ENCODE peak calls at places on chromosomes 12 and 14, in ten cellular contexts. N, Z, L, M, B, I, T, V, A and F are unnamed samples.

GRCh38 chr12:32478858-32479257 is 79.5 kb downstream of the FGD4 start:
- DNase-seq in N (no peak), Z (no peak), L (no peak), M (no peak), B (no peak), I (no peak), T (no peak), V (no peak), A (no peak), F (no peak)

GRCh38 chr14:57547131-57547530 is 53.5 kb upstream of the CCDC198 start:
- DNase-seq in N (no peak), Z (no peak), L (no peak), M (no peak), B (no peak), I (no peak), T (no peak), V (no peak), A (no peak), F (no peak)

GRCh38 chr14:35352274-35353233 is 52.0 kb downstream of the NFKBIA start:
- DNase-seq in N (no peak), Z (no peak), L (no peak), M (peak; percentile 44), B (no peak), I (no peak), T (no peak), V (peak; percentile 73), A (no peak), F (no peak)

GRCh38 chr14:99562848-99563748 is 40.9 kb downstream of the CCDC85C start:
- DNase-seq in N (peak; percentile 82), Z (peak; percentile 80), L (peak; percentile 95), M (no peak), B (peak; percentile 65), I (no peak), T (peak; percentile 70), V (no peak), A (peak; percentile 86), F (peak; percentile 93)

GRCh38 chr12:89311703-89312293 is 40.5 kb downstream of the DUSP6 start:
- DNase-seq in N (no peak), Z (no peak), L (no peak), M (no peak), B (no peak), I (no peak), T (no peak), V (no peak), A (no peak), F (no peak)

GRCh38 chr12:88566430-88566829 is 13.8 kb downstream of the KITLG start:
- DNase-seq in N (peak; percentile 50), Z (no peak), L (no peak), M (no peak), B (no peak), I (no peak), T (no peak), V (no peak), A (no peak), F (no peak)

GRCh38 chr12:53211476-53212381 is 4.7 kb upstream of the ITGB7 start:
- DNase-seq in N (no peak), Z (no peak), L (no peak), M (no peak), B (no peak), I (no peak), T (no peak), V (no peak), A (no peak), F (no peak)

GRCh38 chr12:40336573-40337199 is 111.9 kb downstream of the LRRK2 start:
- DNase-seq in N (no peak), Z (no peak), L (no peak), M (no peak), B (peak; percentile 5), I (no peak), T (peak; percentile 29), V (peak; percentile 36), A (no peak), F (no peak)

GRCh38 chr14:63174760-63175191 is 29.5 kb upstream of the RHOJ start:
- DNase-seq in N (no peak), Z (no peak), L (no peak), M (no peak), B (peak; percentile 76), I (no peak), T (peak; percentile 36), V (peak; percentile 13), A (peak; percentile 81), F (no peak)

GRCh38 chr14:85142982-85143381 is 387.0 kb upstream of the FLRT2 start:
- DNase-seq in N (no peak), Z (no peak), L (no peak), M (no peak), B (no peak), I (no peak), T (no peak), V (no peak), A (no peak), F (no peak)

GRCh38 chr12:80356092-80356491 is 87.9 kb upstream of the PTPRQ start:
- DNase-seq in N (no peak), Z (no peak), L (no peak), M (no peak), B (no peak), I (no peak), T (no peak), V (no peak), A (no peak), F (no peak)

GRCh38 chr12:52903855-52904508 is 894 bp downstream of the KRT8 start:
- DNase-seq in N (no peak), Z (no peak), L (peak; percentile 66), M (no peak), B (no peak), I (peak; percentile 32), T (peak; percentile 45), V (peak; percentile 82), A (peak; percentile 50), F (peak; percentile 80)

GRCh38 chr12:126952106-126953007 is 1314.6 kb upstream of the TMEM132C start:
- DNase-seq in N (no peak), Z (no peak), L (no peak), M (no peak), B (no peak), I (no peak), T (no peak), V (no peak), A (no peak), F (no peak)

GRCh38 chr14:101851716-101852395 is 90.3 kb downstream of the PPP2R5C start:
- DNase-seq in N (no peak), Z (no peak), L (no peak), M (peak; percentile 42), B (no peak), I (no peak), T (no peak), V (peak; percentile 59), A (no peak), F (no peak)

GRCh38 chr14:53842938-53843337 is 113.7 kb downstream of the BMP4 start:
- DNase-seq in N (no peak), Z (no peak), L (no peak), M (no peak), B (peak; percentile 38), I (no peak), T (no peak), V (no peak), A (no peak), F (no peak)

GRCh38 chr12:52009081-52009751 is 2.5 kb downstream of the TAMALIN start:
- DNase-seq in N (no peak), Z (no peak), L (no peak), M (no peak), B (no peak), I (no peak), T (no peak), V (no peak), A (no peak), F (no peak)

GRCh38 chr14:75442642-75443041 is 14.8 kb downstream of the JDP2 start:
- DNase-seq in N (no peak), Z (no peak), L (no peak), M (no peak), B (peak; percentile 57), I (no peak), T (no peak), V (no peak), A (no peak), F (no peak)

GRCh38 chr12:39375206-39375808 is 67.6 kb downstream of the KIF21A start:
- DNase-seq in N (no peak), Z (no peak), L (no peak), M (no peak), B (no peak), I (no peak), T (no peak), V (peak; percentile 37), A (no peak), F (no peak)

GRCh38 chr12:3596703-3597472 is 105.9 kb downstream of the PRMT8 start:
- DNase-seq in N (no peak), Z (no peak), L (no peak), M (no peak), B (no peak), I (no peak), T (no peak), V (no peak), A (no peak), F (no peak)

GRCh38 chr12:58963844-58964243 is 43.5 kb upstream of the LRIG3 start:
- DNase-seq in N (no peak), Z (no peak), L (no peak), M (no peak), B (no peak), I (no peak), T (no peak), V (no peak), A (no peak), F (no peak)

GRCh38 chr12:60014441-60014840 is 418.6 kb downstream of the SLC16A7 start:
- DNase-seq in N (no peak), Z (no peak), L (no peak), M (no peak), B (no peak), I (no peak), T (no peak), V (no peak), A (no peak), F (no peak)

GRCh38 chr14:104249092-104249491 is 110.7 kb downstream of the KIF26A start:
- DNase-seq in N (no peak), Z (peak; percentile 35), L (no peak), M (no peak), B (no peak), I (no peak), T (no peak), V (no peak), A (no peak), F (no peak)

GRCh38 chr14:58944226-58944769 is 244.2 kb upstream of the DAAM1 start:
- DNase-seq in N (peak; percentile 59), Z (no peak), L (peak; percentile 47), M (no peak), B (no peak), I (no peak), T (no peak), V (no peak), A (no peak), F (no peak)

GRCh38 chr12:125143491-125143890 is 78.3 kb downstream of the AACS start:
- DNase-seq in N (peak; percentile 66), Z (no peak), L (no peak), M (no peak), B (peak; percentile 39), I (no peak), T (peak; percentile 45), V (no peak), A (no peak), F (no peak)

GRCh38 chr12:22672951-22673350 is 48.0 kb downstream of the ETNK1 start:
- DNase-seq in N (no peak), Z (no peak), L (no peak), M (no peak), B (peak; percentile 79), I (no peak), T (peak; percentile 48), V (no peak), A (no peak), F (no peak)

GRCh38 chr12:110199360-110200123 is 75.4 kb downstream of the IFT81 start:
- DNase-seq in N (no peak), Z (no peak), L (no peak), M (no peak), B (peak; percentile 78), I (no peak), T (peak; percentile 30), V (peak; percentile 54), A (no peak), F (no peak)

GRCh38 chr14:65153101-65153500 is 50.8 kb upstream of the MAX start:
- DNase-seq in N (peak; percentile 48), Z (no peak), L (no peak), M (no peak), B (no peak), I (no peak), T (no peak), V (no peak), A (no peak), F (peak; percentile 36)

GRCh38 chr12:91565246-91565645 is 382.6 kb upstream of the DCN start:
- DNase-seq in N (no peak), Z (no peak), L (no peak), M (no peak), B (no peak), I (no peak), T (no peak), V (no peak), A (no peak), F (no peak)